ENCODE peak calls at places on chromosomes 4 and X, in six cellular contexts. One of them, this sample, is unnamed.

GRCh38 chr4:152850377-152850776 is 70.6 kb downstream of the ARFIP1 start:
- DNase-seq in AG09319: no peak
- DNase-seq in fibroblast of mammary gland: peak
- DNase-seq in psoas muscle: peak
- DNase-seq in dorsolateral prefrontal cortex: no peak
- DNase-seq in tibial nerve: no peak
- DNase-seq in this sample: no peak

GRCh38 chrX:8404443-8404842 is 60.2 kb upstream of the VCX3B start:
- DNase-seq in AG09319: no peak
- DNase-seq in fibroblast of mammary gland: no peak
- DNase-seq in psoas muscle: no peak
- DNase-seq in dorsolateral prefrontal cortex: no peak
- DNase-seq in tibial nerve: no peak
- DNase-seq in this sample: no peak

GRCh38 chr4:128649575-128650205 is 159.8 kb upstream of the JADE1 start:
- DNase-seq in AG09319: no peak
- DNase-seq in fibroblast of mammary gland: peak
- DNase-seq in psoas muscle: no peak
- DNase-seq in dorsolateral prefrontal cortex: no peak
- DNase-seq in tibial nerve: no peak
- DNase-seq in this sample: no peak

GRCh38 chr4:5738061-5738460 is 27.1 kb downstream of the EVC start:
- DNase-seq in AG09319: no peak
- DNase-seq in fibroblast of mammary gland: no peak
- DNase-seq in psoas muscle: no peak
- DNase-seq in dorsolateral prefrontal cortex: no peak
- DNase-seq in tibial nerve: no peak
- DNase-seq in this sample: no peak

GRCh38 chr4:74374561-74375327 is 9.8 kb downstream of the EREG start:
- DNase-seq in AG09319: peak
- DNase-seq in fibroblast of mammary gland: peak
- DNase-seq in psoas muscle: no peak
- DNase-seq in dorsolateral prefrontal cortex: no peak
- DNase-seq in tibial nerve: no peak
- DNase-seq in this sample: no peak

GRCh38 chr4:103786014-103786413 is 66.2 kb upstream of the TACR3 start:
- DNase-seq in AG09319: peak
- DNase-seq in fibroblast of mammary gland: peak
- DNase-seq in psoas muscle: no peak
- DNase-seq in dorsolateral prefrontal cortex: no peak
- DNase-seq in tibial nerve: no peak
- DNase-seq in this sample: no peak

GRCh38 chr4:40040908-40041307 is 15.7 kb upstream of the N4BP2 start:
- DNase-seq in AG09319: no peak
- DNase-seq in fibroblast of mammary gland: peak
- DNase-seq in psoas muscle: no peak
- DNase-seq in dorsolateral prefrontal cortex: no peak
- DNase-seq in tibial nerve: no peak
- DNase-seq in this sample: no peak

GRCh38 chr4:64584981-64585557 is 175.8 kb upstream of the TECRL start:
- DNase-seq in AG09319: no peak
- DNase-seq in fibroblast of mammary gland: peak
- DNase-seq in psoas muscle: no peak
- DNase-seq in dorsolateral prefrontal cortex: no peak
- DNase-seq in tibial nerve: no peak
- DNase-seq in this sample: no peak

GRCh38 chr4:7171191-7171900 is 21.0 kb upstream of the SORCS2 start:
- DNase-seq in AG09319: no peak
- DNase-seq in fibroblast of mammary gland: peak
- DNase-seq in psoas muscle: no peak
- DNase-seq in dorsolateral prefrontal cortex: no peak
- DNase-seq in tibial nerve: no peak
- DNase-seq in this sample: no peak

GRCh38 chrX:66013195-66013816 is 26.6 kb downstream of the VSIG4 start:
- DNase-seq in AG09319: no peak
- DNase-seq in fibroblast of mammary gland: no peak
- DNase-seq in psoas muscle: no peak
- DNase-seq in dorsolateral prefrontal cortex: no peak
- DNase-seq in tibial nerve: no peak
- DNase-seq in this sample: no peak

GRCh38 chr4:101528526-101528925 is 181.2 kb upstream of the PPP3CA start:
- DNase-seq in AG09319: no peak
- DNase-seq in fibroblast of mammary gland: no peak
- DNase-seq in psoas muscle: no peak
- DNase-seq in dorsolateral prefrontal cortex: no peak
- DNase-seq in tibial nerve: no peak
- DNase-seq in this sample: no peak

GRCh38 chrX:56564182-56564885 is 907 bp downstream of the UBQLN2 start:
- DNase-seq in AG09319: no peak
- DNase-seq in fibroblast of mammary gland: peak
- DNase-seq in psoas muscle: peak
- DNase-seq in dorsolateral prefrontal cortex: no peak
- DNase-seq in tibial nerve: no peak
- DNase-seq in this sample: no peak

GRCh38 chr4:101183658-101184373 is 163.5 kb downstream of the PPP3CA start:
- DNase-seq in AG09319: no peak
- DNase-seq in fibroblast of mammary gland: peak
- DNase-seq in psoas muscle: no peak
- DNase-seq in dorsolateral prefrontal cortex: no peak
- DNase-seq in tibial nerve: no peak
- DNase-seq in this sample: no peak

GRCh38 chrX:21382715-21383114 is 8.5 kb downstream of the CNKSR2 start:
- DNase-seq in AG09319: no peak
- DNase-seq in fibroblast of mammary gland: no peak
- DNase-seq in psoas muscle: no peak
- DNase-seq in dorsolateral prefrontal cortex: no peak
- DNase-seq in tibial nerve: no peak
- DNase-seq in this sample: no peak
- TF ChIP-seq CTCF in AG09319: no peak
- TF ChIP-seq CTCF in fibroblast of mammary gland: peak
- TF ChIP-seq CTCF in psoas muscle: peak
- TF ChIP-seq CTCF in dorsolateral prefrontal cortex: peak
- TF ChIP-seq CTCF in tibial nerve: no peak
- TF ChIP-seq CTCF in this sample: peak

GRCh38 chr4:9764155-9764696 is 17.2 kb upstream of the DRD5 start:
- DNase-seq in AG09319: no peak
- DNase-seq in fibroblast of mammary gland: no peak
- DNase-seq in psoas muscle: no peak
- DNase-seq in dorsolateral prefrontal cortex: no peak
- DNase-seq in tibial nerve: no peak
- DNase-seq in this sample: no peak

GRCh38 chr4:9771069-9771468 is 10.4 kb upstream of the DRD5 start:
- DNase-seq in AG09319: no peak
- DNase-seq in fibroblast of mammary gland: no peak
- DNase-seq in psoas muscle: no peak
- DNase-seq in dorsolateral prefrontal cortex: no peak
- DNase-seq in tibial nerve: no peak
- DNase-seq in this sample: no peak

GRCh38 chr4:9762823-9763475 is 18.5 kb upstream of the DRD5 start:
- DNase-seq in AG09319: peak
- DNase-seq in fibroblast of mammary gland: peak
- DNase-seq in psoas muscle: no peak
- DNase-seq in dorsolateral prefrontal cortex: peak
- DNase-seq in tibial nerve: peak
- DNase-seq in this sample: peak

GRCh38 chr4:9765091-9765490 is 16.3 kb upstream of the DRD5 start:
- DNase-seq in AG09319: no peak
- DNase-seq in fibroblast of mammary gland: peak
- DNase-seq in psoas muscle: no peak
- DNase-seq in dorsolateral prefrontal cortex: no peak
- DNase-seq in tibial nerve: no peak
- DNase-seq in this sample: no peak
- TF ChIP-seq CTCF in AG09319: peak
- TF ChIP-seq CTCF in fibroblast of mammary gland: peak
- TF ChIP-seq CTCF in psoas muscle: peak
- TF ChIP-seq CTCF in dorsolateral prefrontal cortex: peak
- TF ChIP-seq CTCF in tibial nerve: no peak
- TF ChIP-seq CTCF in this sample: peak

GRCh38 chr4:113678651-113679050 is 82.9 kb downstream of the CAMK2D start:
- DNase-seq in AG09319: no peak
- DNase-seq in fibroblast of mammary gland: peak
- DNase-seq in psoas muscle: no peak
- DNase-seq in dorsolateral prefrontal cortex: no peak
- DNase-seq in tibial nerve: no peak
- DNase-seq in this sample: no peak
- TF ChIP-seq CTCF in AG09319: no peak
- TF ChIP-seq CTCF in fibroblast of mammary gland: no peak
- TF ChIP-seq CTCF in psoas muscle: no peak
- TF ChIP-seq CTCF in dorsolateral prefrontal cortex: no peak
- TF ChIP-seq CTCF in tibial nerve: no peak
- TF ChIP-seq CTCF in this sample: no peak

GRCh38 chr4:26271703-26272102 is 49.1 kb upstream of the RBPJ start:
- DNase-seq in AG09319: no peak
- DNase-seq in fibroblast of mammary gland: no peak
- DNase-seq in psoas muscle: no peak
- DNase-seq in dorsolateral prefrontal cortex: no peak
- DNase-seq in tibial nerve: no peak
- DNase-seq in this sample: no peak
- TF ChIP-seq CTCF in AG09319: no peak
- TF ChIP-seq CTCF in fibroblast of mammary gland: no peak
- TF ChIP-seq CTCF in psoas muscle: no peak
- TF ChIP-seq CTCF in dorsolateral prefrontal cortex: no peak
- TF ChIP-seq CTCF in tibial nerve: no peak
- TF ChIP-seq CTCF in this sample: no peak

GRCh38 chrX:53682885-53683555 is 3.5 kb downstream of the HUWE1 start:
- DNase-seq in AG09319: no peak
- DNase-seq in fibroblast of mammary gland: peak
- DNase-seq in psoas muscle: peak
- DNase-seq in dorsolateral prefrontal cortex: peak
- DNase-seq in tibial nerve: no peak
- DNase-seq in this sample: no peak

GRCh38 chrX:53674581-53674980 is 11.9 kb downstream of the HUWE1 start:
- DNase-seq in AG09319: no peak
- DNase-seq in fibroblast of mammary gland: no peak
- DNase-seq in psoas muscle: no peak
- DNase-seq in dorsolateral prefrontal cortex: no peak
- DNase-seq in tibial nerve: no peak
- DNase-seq in this sample: no peak

GRCh38 chrX:53681661-53682060 is 4.9 kb downstream of the HUWE1 start:
- DNase-seq in AG09319: no peak
- DNase-seq in fibroblast of mammary gland: peak
- DNase-seq in psoas muscle: no peak
- DNase-seq in dorsolateral prefrontal cortex: no peak
- DNase-seq in tibial nerve: no peak
- DNase-seq in this sample: no peak

GRCh38 chrX:53683556-53684414 is 2.7 kb downstream of the HUWE1 start:
- DNase-seq in AG09319: peak
- DNase-seq in fibroblast of mammary gland: peak
- DNase-seq in psoas muscle: peak
- DNase-seq in dorsolateral prefrontal cortex: peak
- DNase-seq in tibial nerve: peak
- DNase-seq in this sample: peak

GRCh38 chrX:53678667-53679066 is 7.9 kb downstream of the HUWE1 start:
- DNase-seq in AG09319: no peak
- DNase-seq in fibroblast of mammary gland: peak
- DNase-seq in psoas muscle: no peak
- DNase-seq in dorsolateral prefrontal cortex: no peak
- DNase-seq in tibial nerve: no peak
- DNase-seq in this sample: no peak
- TF ChIP-seq CTCF in AG09319: no peak
- TF ChIP-seq CTCF in fibroblast of mammary gland: peak
- TF ChIP-seq CTCF in psoas muscle: peak
- TF ChIP-seq CTCF in dorsolateral prefrontal cortex: no peak
- TF ChIP-seq CTCF in tibial nerve: no peak
- TF ChIP-seq CTCF in this sample: peak

GRCh38 chr4:155353923-155354540 is 22.7 kb downstream of the MAP9 start:
- DNase-seq in AG09319: no peak
- DNase-seq in fibroblast of mammary gland: peak
- DNase-seq in psoas muscle: peak
- DNase-seq in dorsolateral prefrontal cortex: peak
- DNase-seq in tibial nerve: peak
- DNase-seq in this sample: peak
- TF ChIP-seq CTCF in AG09319: peak
- TF ChIP-seq CTCF in fibroblast of mammary gland: peak
- TF ChIP-seq CTCF in psoas muscle: peak
- TF ChIP-seq CTCF in dorsolateral prefrontal cortex: peak
- TF ChIP-seq CTCF in tibial nerve: peak
- TF ChIP-seq CTCF in this sample: peak

GRCh38 chrX:31294475-31294874 is 222.6 kb upstream of the FTHL17 start:
- DNase-seq in AG09319: no peak
- DNase-seq in fibroblast of mammary gland: no peak
- DNase-seq in psoas muscle: no peak
- DNase-seq in dorsolateral prefrontal cortex: no peak
- DNase-seq in tibial nerve: no peak
- DNase-seq in this sample: no peak

GRCh38 chrX:31287861-31288260 is 216.0 kb upstream of the FTHL17 start:
- DNase-seq in AG09319: no peak
- DNase-seq in fibroblast of mammary gland: peak
- DNase-seq in psoas muscle: no peak
- DNase-seq in dorsolateral prefrontal cortex: no peak
- DNase-seq in tibial nerve: no peak
- DNase-seq in this sample: no peak

GRCh38 chrX:31298881-31299280 is 227.0 kb upstream of the FTHL17 start:
- DNase-seq in AG09319: no peak
- DNase-seq in fibroblast of mammary gland: no peak
- DNase-seq in psoas muscle: no peak
- DNase-seq in dorsolateral prefrontal cortex: no peak
- DNase-seq in tibial nerve: no peak
- DNase-seq in this sample: no peak

GRCh38 chrX:31297881-31298280 is 226.0 kb upstream of the FTHL17 start:
- DNase-seq in AG09319: no peak
- DNase-seq in fibroblast of mammary gland: no peak
- DNase-seq in psoas muscle: no peak
- DNase-seq in dorsolateral prefrontal cortex: no peak
- DNase-seq in tibial nerve: no peak
- DNase-seq in this sample: no peak

GRCh38 chrX:31293409-31293808 is 221.6 kb upstream of the FTHL17 start:
- DNase-seq in AG09319: no peak
- DNase-seq in fibroblast of mammary gland: no peak
- DNase-seq in psoas muscle: no peak
- DNase-seq in dorsolateral prefrontal cortex: no peak
- DNase-seq in tibial nerve: no peak
- DNase-seq in this sample: no peak
- TF ChIP-seq CTCF in AG09319: no peak
- TF ChIP-seq CTCF in fibroblast of mammary gland: no peak
- TF ChIP-seq CTCF in psoas muscle: peak
- TF ChIP-seq CTCF in dorsolateral prefrontal cortex: no peak
- TF ChIP-seq CTCF in tibial nerve: no peak
- TF ChIP-seq CTCF in this sample: no peak

GRCh38 chrX:137823257-137823656 is 257.3 kb downstream of the ZIC3 start:
- DNase-seq in AG09319: no peak
- DNase-seq in fibroblast of mammary gland: no peak
- DNase-seq in psoas muscle: no peak
- DNase-seq in dorsolateral prefrontal cortex: no peak
- DNase-seq in tibial nerve: no peak
- DNase-seq in this sample: no peak
- TF ChIP-seq CTCF in AG09319: no peak
- TF ChIP-seq CTCF in fibroblast of mammary gland: no peak
- TF ChIP-seq CTCF in psoas muscle: peak
- TF ChIP-seq CTCF in dorsolateral prefrontal cortex: peak
- TF ChIP-seq CTCF in tibial nerve: no peak
- TF ChIP-seq CTCF in this sample: peak

This sample was measured in progenitor cell of endocrine pancreas.